ENCODE peak calls at places on chromosomes 2 and 18, in seven cellular contexts. L is heart left ventricle; P is aorta; X is stimulated activated naive CD8-positive, alpha-beta T cell treated with anti-CD3 and anti-CD28 coated beads, Interleukin-15, Interleukin-2, amounts not matched to agents 100 U/mL and 50 U/mL, for 24 hours; A is stimulated activated CD8-positive, alpha-beta memory T cell treated with anti-CD3 and anti-CD28 coated beads, Interleukin-7, amount 100 ng/mL, for 1 hour; C is activated CD8-positive, alpha-beta memory T cell treated with anti-CD3 and anti-CD28 coated beads for 1 hour; V is A549. U is an unnamed sample.

GRCh38 chr2:113901943-113902342 is 12.1 kb downstream of the ACTR3 start:
- DNase-seq in L (no peak), P (no peak), X (no peak), A (no peak), C (no peak), V (no peak), U (no peak)

GRCh38 chr2:16021611-16022363 is 81.4 kb downstream of the MYCN start:
- DNase-seq in L (no peak), P (no peak), X (no peak), A (no peak), C (no peak), V (no peak), U (no peak)

GRCh38 chr2:161625314-161625919 is 1.2 kb downstream of the SLC4A10 start:
- DNase-seq in L (no peak), P (peak), X (no peak), A (no peak), C (no peak), V (no peak), U (no peak)

GRCh38 chr2:163610817-163611556 is 124.8 kb downstream of the FIGN start:
- DNase-seq in L (no peak), P (no peak), X (no peak), A (no peak), C (no peak), V (peak), U (no peak)

GRCh38 chr2:85853499-85854165 is 35.2 kb downstream of the ST3GAL5 start:
- DNase-seq in L (no peak), P (no peak), X (no peak), A (no peak), C (no peak), V (no peak), U (no peak)

GRCh38 chr2:36044389-36044788 is 311.2 kb upstream of the CRIM1 start:
- DNase-seq in L (no peak), P (no peak), X (no peak), A (no peak), C (no peak), V (no peak), U (no peak)

GRCh38 chr2:222424729-222425671 is 657 bp downstream of the SGPP2 start:
- DNase-seq in L (peak), P (no peak), X (peak), A (no peak), C (no peak), V (no peak), U (peak)

GRCh38 chr2:204234879-204235278 is 298.3 kb downstream of the ICOS start:
- DNase-seq in L (no peak), P (no peak), X (no peak), A (no peak), C (no peak), V (peak), U (no peak)

GRCh38 chr2:239807568-239807967 is 217.6 kb downstream of the NDUFA10 start:
- DNase-seq in L (no peak), P (peak), X (no peak), A (no peak), C (no peak), V (no peak), U (no peak)

GRCh38 chr18:78021196-78021595 is 771.5 kb downstream of the GALR1 start:
- DNase-seq in L (no peak), P (no peak), X (no peak), A (no peak), C (no peak), V (no peak), U (no peak)

GRCh38 chr2:157741819-157742484 is 113.3 kb upstream of the ACVR1C start:
- DNase-seq in L (no peak), P (no peak), X (no peak), A (no peak), C (no peak), V (no peak), U (no peak)

GRCh38 chr2:12709207-12709522 is 7.6 kb upstream of the TRIB2 start:
- DNase-seq in L (no peak), P (no peak), X (no peak), A (no peak), C (no peak), V (no peak), U (no peak)

GRCh38 chr2:2048461-2048860 is 282.6 kb downstream of the MYT1L start:
- DNase-seq in L (no peak), P (no peak), X (no peak), A (no peak), C (no peak), V (no peak), U (no peak)

GRCh38 chr2:44268259-44268649 is 7.0 kb upstream of the SLC3A1 start:
- DNase-seq in L (no peak), P (no peak), X (no peak), A (no peak), C (no peak), V (peak), U (no peak)

GRCh38 chr2:85002534-85002933 is 31.6 kb downstream of the KCMF1 start:
- DNase-seq in L (no peak), P (no peak), X (no peak), A (no peak), C (no peak), V (no peak), U (no peak)

GRCh38 chr2:86371482-86372002 is 34.1 kb upstream of the REEP1 start:
- DNase-seq in L (no peak), P (no peak), X (no peak), A (no peak), C (no peak), V (no peak), U (no peak)

GRCh38 chr18:6055711-6056110 is 160.4 kb upstream of the TMEM200C start:
- DNase-seq in L (no peak), P (no peak), X (no peak), A (no peak), C (no peak), V (no peak), U (no peak)

GRCh38 chr18:58863539-58864145 is 1.0 kb upstream of the ZNF532 start:
- DNase-seq in L (peak), P (peak), X (peak), A (no peak), C (no peak), V (peak), U (peak)

GRCh38 chr18:10481831-10482230 is 27.4 kb downstream of the APCDD1 start:
- DNase-seq in L (no peak), P (no peak), X (no peak), A (no peak), C (no peak), V (no peak), U (no peak)